ENCODE peak calls at places on chromosomes 3 and 15, in ten cellular contexts. One of them, this sample, is unnamed.
A peak's percentile ranks its signal among the peaks of the same experiment; 100 is the strongest.

GRCh38 chr3:42014443-42014945 is 52.6 kb upstream of the ULK4 start:
- DNase-seq in cardiac septum: no peak
- DNase-seq in NCI-H187: no peak
- DNase-seq in activated CD4-positive, alpha-beta T cell treated with anti-CD3 and anti-CD28 coated beads, Interleukin-2, amount 50 U/mL, for 24 hours: no peak
- DNase-seq in activated T-cell treated with anti-CD3 and anti-CD28 coated beads for 1 hour: no peak
- DNase-seq in stimulated activated CD4-positive, alpha-beta T cell treated with anti-CD3 and anti-CD28 coated beads, Interleukin-1b, Interleukin-23, amount 100 ng/mL, for 1 hour: no peak
- DNase-seq in Daoy: peak; percentile 24
- DNase-seq in upper lobe of right lung: no peak
- DNase-seq in type B pancreatic cell: no peak
- DNase-seq in ureter: no peak
- DNase-seq in this sample: no peak

GRCh38 chr15:98983333-98983732 is 24.3 kb downstream of the PGPEP1L start:
- DNase-seq in cardiac septum: no peak
- DNase-seq in NCI-H187: no peak
- DNase-seq in activated CD4-positive, alpha-beta T cell treated with anti-CD3 and anti-CD28 coated beads, Interleukin-2, amount 50 U/mL, for 24 hours: no peak
- DNase-seq in activated T-cell treated with anti-CD3 and anti-CD28 coated beads for 1 hour: no peak
- DNase-seq in stimulated activated CD4-positive, alpha-beta T cell treated with anti-CD3 and anti-CD28 coated beads, Interleukin-1b, Interleukin-23, amount 100 ng/mL, for 1 hour: no peak
- DNase-seq in Daoy: peak; percentile 78
- DNase-seq in upper lobe of right lung: no peak
- DNase-seq in type B pancreatic cell: no peak
- DNase-seq in ureter: no peak
- DNase-seq in this sample: no peak

GRCh38 chr3:113287818-113288648 is 76.7 kb downstream of the BOC start:
- DNase-seq in cardiac septum: no peak
- DNase-seq in NCI-H187: peak; percentile 40
- DNase-seq in activated CD4-positive, alpha-beta T cell treated with anti-CD3 and anti-CD28 coated beads, Interleukin-2, amount 50 U/mL, for 24 hours: peak; percentile 41
- DNase-seq in activated T-cell treated with anti-CD3 and anti-CD28 coated beads for 1 hour: peak; percentile 38
- DNase-seq in stimulated activated CD4-positive, alpha-beta T cell treated with anti-CD3 and anti-CD28 coated beads, Interleukin-1b, Interleukin-23, amount 100 ng/mL, for 1 hour: peak; percentile 28
- DNase-seq in Daoy: peak; percentile 67
- DNase-seq in upper lobe of right lung: no peak
- DNase-seq in type B pancreatic cell: no peak
- DNase-seq in ureter: no peak
- DNase-seq in this sample: no peak

GRCh38 chr3:98331329-98331728 is 22.3 kb upstream of the OR5K4 start:
- DNase-seq in cardiac septum: no peak
- DNase-seq in NCI-H187: no peak
- DNase-seq in activated CD4-positive, alpha-beta T cell treated with anti-CD3 and anti-CD28 coated beads, Interleukin-2, amount 50 U/mL, for 24 hours: no peak
- DNase-seq in activated T-cell treated with anti-CD3 and anti-CD28 coated beads for 1 hour: no peak
- DNase-seq in stimulated activated CD4-positive, alpha-beta T cell treated with anti-CD3 and anti-CD28 coated beads, Interleukin-1b, Interleukin-23, amount 100 ng/mL, for 1 hour: no peak
- DNase-seq in Daoy: no peak
- DNase-seq in upper lobe of right lung: no peak
- DNase-seq in type B pancreatic cell: no peak
- DNase-seq in ureter: no peak
- DNase-seq in this sample: no peak

GRCh38 chr3:193509103-193509965 is 45.4 kb downstream of the ATP13A4 start:
- DNase-seq in cardiac septum: no peak
- DNase-seq in NCI-H187: no peak
- DNase-seq in activated CD4-positive, alpha-beta T cell treated with anti-CD3 and anti-CD28 coated beads, Interleukin-2, amount 50 U/mL, for 24 hours: no peak
- DNase-seq in activated T-cell treated with anti-CD3 and anti-CD28 coated beads for 1 hour: no peak
- DNase-seq in stimulated activated CD4-positive, alpha-beta T cell treated with anti-CD3 and anti-CD28 coated beads, Interleukin-1b, Interleukin-23, amount 100 ng/mL, for 1 hour: no peak
- DNase-seq in Daoy: no peak
- DNase-seq in upper lobe of right lung: no peak
- DNase-seq in type B pancreatic cell: no peak
- DNase-seq in ureter: no peak
- DNase-seq in this sample: no peak

GRCh38 chr3:171844873-171845272 is 1.7 kb downstream of the TMEM212 start:
- DNase-seq in cardiac septum: no peak
- DNase-seq in NCI-H187: no peak
- DNase-seq in activated CD4-positive, alpha-beta T cell treated with anti-CD3 and anti-CD28 coated beads, Interleukin-2, amount 50 U/mL, for 24 hours: no peak
- DNase-seq in activated T-cell treated with anti-CD3 and anti-CD28 coated beads for 1 hour: no peak
- DNase-seq in stimulated activated CD4-positive, alpha-beta T cell treated with anti-CD3 and anti-CD28 coated beads, Interleukin-1b, Interleukin-23, amount 100 ng/mL, for 1 hour: no peak
- DNase-seq in Daoy: no peak
- DNase-seq in upper lobe of right lung: no peak
- DNase-seq in type B pancreatic cell: no peak
- DNase-seq in ureter: no peak
- DNase-seq in this sample: no peak

GRCh38 chr3:14804835-14805780 is 13.7 kb upstream of the FGD5 start:
- DNase-seq in cardiac septum: peak; percentile 44
- DNase-seq in NCI-H187: no peak
- DNase-seq in activated CD4-positive, alpha-beta T cell treated with anti-CD3 and anti-CD28 coated beads, Interleukin-2, amount 50 U/mL, for 24 hours: no peak
- DNase-seq in activated T-cell treated with anti-CD3 and anti-CD28 coated beads for 1 hour: no peak
- DNase-seq in stimulated activated CD4-positive, alpha-beta T cell treated with anti-CD3 and anti-CD28 coated beads, Interleukin-1b, Interleukin-23, amount 100 ng/mL, for 1 hour: no peak
- DNase-seq in Daoy: peak; percentile 59
- DNase-seq in upper lobe of right lung: peak; percentile 52
- DNase-seq in type B pancreatic cell: no peak
- DNase-seq in ureter: no peak
- DNase-seq in this sample: no peak

GRCh38 chr3:117439812-117440211 is 730.2 kb downstream of the TUSC7 start:
- DNase-seq in cardiac septum: no peak
- DNase-seq in NCI-H187: no peak
- DNase-seq in activated CD4-positive, alpha-beta T cell treated with anti-CD3 and anti-CD28 coated beads, Interleukin-2, amount 50 U/mL, for 24 hours: no peak
- DNase-seq in activated T-cell treated with anti-CD3 and anti-CD28 coated beads for 1 hour: no peak
- DNase-seq in stimulated activated CD4-positive, alpha-beta T cell treated with anti-CD3 and anti-CD28 coated beads, Interleukin-1b, Interleukin-23, amount 100 ng/mL, for 1 hour: no peak
- DNase-seq in Daoy: no peak
- DNase-seq in upper lobe of right lung: no peak
- DNase-seq in type B pancreatic cell: no peak
- DNase-seq in ureter: no peak
- DNase-seq in this sample: no peak

GRCh38 chr3:148932976-148933375 is 58.4 kb upstream of the GYG1 start:
- DNase-seq in cardiac septum: no peak
- DNase-seq in NCI-H187: no peak
- DNase-seq in activated CD4-positive, alpha-beta T cell treated with anti-CD3 and anti-CD28 coated beads, Interleukin-2, amount 50 U/mL, for 24 hours: no peak
- DNase-seq in activated T-cell treated with anti-CD3 and anti-CD28 coated beads for 1 hour: no peak
- DNase-seq in stimulated activated CD4-positive, alpha-beta T cell treated with anti-CD3 and anti-CD28 coated beads, Interleukin-1b, Interleukin-23, amount 100 ng/mL, for 1 hour: no peak
- DNase-seq in Daoy: no peak
- DNase-seq in upper lobe of right lung: no peak
- DNase-seq in type B pancreatic cell: no peak
- DNase-seq in ureter: no peak
- DNase-seq in this sample: no peak

GRCh38 chr3:111690242-111690641 is 95.1 kb upstream of the ZBED2 start:
- DNase-seq in cardiac septum: no peak
- DNase-seq in NCI-H187: no peak
- DNase-seq in activated CD4-positive, alpha-beta T cell treated with anti-CD3 and anti-CD28 coated beads, Interleukin-2, amount 50 U/mL, for 24 hours: no peak
- DNase-seq in activated T-cell treated with anti-CD3 and anti-CD28 coated beads for 1 hour: no peak
- DNase-seq in stimulated activated CD4-positive, alpha-beta T cell treated with anti-CD3 and anti-CD28 coated beads, Interleukin-1b, Interleukin-23, amount 100 ng/mL, for 1 hour: no peak
- DNase-seq in Daoy: peak; percentile 71
- DNase-seq in upper lobe of right lung: no peak
- DNase-seq in type B pancreatic cell: no peak
- DNase-seq in ureter: no peak
- DNase-seq in this sample: no peak

GRCh38 chr3:38029400-38030125 is at the start of gene PLCD1:
- DNase-seq in cardiac septum: peak; percentile 84
- DNase-seq in NCI-H187: no peak
- DNase-seq in activated CD4-positive, alpha-beta T cell treated with anti-CD3 and anti-CD28 coated beads, Interleukin-2, amount 50 U/mL, for 24 hours: no peak
- DNase-seq in activated T-cell treated with anti-CD3 and anti-CD28 coated beads for 1 hour: peak; percentile 20
- DNase-seq in stimulated activated CD4-positive, alpha-beta T cell treated with anti-CD3 and anti-CD28 coated beads, Interleukin-1b, Interleukin-23, amount 100 ng/mL, for 1 hour: no peak
- DNase-seq in Daoy: peak; percentile 40
- DNase-seq in upper lobe of right lung: peak; percentile 92
- DNase-seq in type B pancreatic cell: no peak
- DNase-seq in ureter: peak; percentile 89
- DNase-seq in this sample: no peak

GRCh38 chr15:100879461-100880138 is at the start of gene ALDH1A3:
- DNase-seq in cardiac septum: no peak
- DNase-seq in NCI-H187: no peak
- DNase-seq in activated CD4-positive, alpha-beta T cell treated with anti-CD3 and anti-CD28 coated beads, Interleukin-2, amount 50 U/mL, for 24 hours: no peak
- DNase-seq in activated T-cell treated with anti-CD3 and anti-CD28 coated beads for 1 hour: no peak
- DNase-seq in stimulated activated CD4-positive, alpha-beta T cell treated with anti-CD3 and anti-CD28 coated beads, Interleukin-1b, Interleukin-23, amount 100 ng/mL, for 1 hour: no peak
- DNase-seq in Daoy: peak; percentile 84
- DNase-seq in upper lobe of right lung: no peak
- DNase-seq in type B pancreatic cell: no peak
- DNase-seq in ureter: no peak
- DNase-seq in this sample: no peak

GRCh38 chr15:100958326-100959065 is 39.3 kb downstream of the LRRK1 start:
- DNase-seq in cardiac septum: no peak
- DNase-seq in NCI-H187: no peak
- DNase-seq in activated CD4-positive, alpha-beta T cell treated with anti-CD3 and anti-CD28 coated beads, Interleukin-2, amount 50 U/mL, for 24 hours: no peak
- DNase-seq in activated T-cell treated with anti-CD3 and anti-CD28 coated beads for 1 hour: no peak
- DNase-seq in stimulated activated CD4-positive, alpha-beta T cell treated with anti-CD3 and anti-CD28 coated beads, Interleukin-1b, Interleukin-23, amount 100 ng/mL, for 1 hour: no peak
- DNase-seq in Daoy: peak; percentile 78
- DNase-seq in upper lobe of right lung: no peak
- DNase-seq in type B pancreatic cell: no peak
- DNase-seq in ureter: no peak
- DNase-seq in this sample: no peak

GRCh38 chr15:88375234-88375926 is 91.8 kb downstream of the MRPL46 start:
- DNase-seq in cardiac septum: no peak
- DNase-seq in NCI-H187: no peak
- DNase-seq in activated CD4-positive, alpha-beta T cell treated with anti-CD3 and anti-CD28 coated beads, Interleukin-2, amount 50 U/mL, for 24 hours: no peak
- DNase-seq in activated T-cell treated with anti-CD3 and anti-CD28 coated beads for 1 hour: no peak
- DNase-seq in stimulated activated CD4-positive, alpha-beta T cell treated with anti-CD3 and anti-CD28 coated beads, Interleukin-1b, Interleukin-23, amount 100 ng/mL, for 1 hour: no peak
- DNase-seq in Daoy: peak; percentile 9
- DNase-seq in upper lobe of right lung: no peak
- DNase-seq in type B pancreatic cell: no peak
- DNase-seq in ureter: no peak
- DNase-seq in this sample: no peak

GRCh38 chr3:4928277-4928789 is 50.9 kb upstream of the BHLHE40 start:
- DNase-seq in cardiac septum: no peak
- DNase-seq in NCI-H187: no peak
- DNase-seq in activated CD4-positive, alpha-beta T cell treated with anti-CD3 and anti-CD28 coated beads, Interleukin-2, amount 50 U/mL, for 24 hours: no peak
- DNase-seq in activated T-cell treated with anti-CD3 and anti-CD28 coated beads for 1 hour: no peak
- DNase-seq in stimulated activated CD4-positive, alpha-beta T cell treated with anti-CD3 and anti-CD28 coated beads, Interleukin-1b, Interleukin-23, amount 100 ng/mL, for 1 hour: no peak
- DNase-seq in Daoy: no peak
- DNase-seq in upper lobe of right lung: no peak
- DNase-seq in type B pancreatic cell: no peak
- DNase-seq in ureter: no peak
- DNase-seq in this sample: no peak

GRCh38 chr3:150251654-150252053 is 156.4 kb upstream of the TSC22D2 start:
- DNase-seq in cardiac septum: no peak
- DNase-seq in NCI-H187: no peak
- DNase-seq in activated CD4-positive, alpha-beta T cell treated with anti-CD3 and anti-CD28 coated beads, Interleukin-2, amount 50 U/mL, for 24 hours: no peak
- DNase-seq in activated T-cell treated with anti-CD3 and anti-CD28 coated beads for 1 hour: no peak
- DNase-seq in stimulated activated CD4-positive, alpha-beta T cell treated with anti-CD3 and anti-CD28 coated beads, Interleukin-1b, Interleukin-23, amount 100 ng/mL, for 1 hour: no peak
- DNase-seq in Daoy: peak; percentile 42
- DNase-seq in upper lobe of right lung: no peak
- DNase-seq in type B pancreatic cell: no peak
- DNase-seq in ureter: no peak
- DNase-seq in this sample: no peak

GRCh38 chr15:40776537-40777141 is 6.9 kb downstream of the C15orf62 start:
- DNase-seq in cardiac septum: no peak
- DNase-seq in NCI-H187: no peak
- DNase-seq in activated CD4-positive, alpha-beta T cell treated with anti-CD3 and anti-CD28 coated beads, Interleukin-2, amount 50 U/mL, for 24 hours: no peak
- DNase-seq in activated T-cell treated with anti-CD3 and anti-CD28 coated beads for 1 hour: no peak
- DNase-seq in stimulated activated CD4-positive, alpha-beta T cell treated with anti-CD3 and anti-CD28 coated beads, Interleukin-1b, Interleukin-23, amount 100 ng/mL, for 1 hour: no peak
- DNase-seq in Daoy: peak; percentile 88
- DNase-seq in upper lobe of right lung: peak; percentile 86
- DNase-seq in type B pancreatic cell: no peak
- DNase-seq in ureter: peak; percentile 74
- DNase-seq in this sample: no peak

GRCh38 chr3:32395451-32395970 is 3.9 kb downstream of the CMTM7 start:
- DNase-seq in cardiac septum: no peak
- DNase-seq in NCI-H187: no peak
- DNase-seq in activated CD4-positive, alpha-beta T cell treated with anti-CD3 and anti-CD28 coated beads, Interleukin-2, amount 50 U/mL, for 24 hours: no peak
- DNase-seq in activated T-cell treated with anti-CD3 and anti-CD28 coated beads for 1 hour: no peak
- DNase-seq in stimulated activated CD4-positive, alpha-beta T cell treated with anti-CD3 and anti-CD28 coated beads, Interleukin-1b, Interleukin-23, amount 100 ng/mL, for 1 hour: no peak
- DNase-seq in Daoy: no peak
- DNase-seq in upper lobe of right lung: no peak
- DNase-seq in type B pancreatic cell: no peak
- DNase-seq in ureter: no peak
- DNase-seq in this sample: no peak

GRCh38 chr15:75731248-75732100 is 18.8 kb upstream of the CSPG4 start:
- DNase-seq in cardiac septum: no peak
- DNase-seq in NCI-H187: no peak
- DNase-seq in activated CD4-positive, alpha-beta T cell treated with anti-CD3 and anti-CD28 coated beads, Interleukin-2, amount 50 U/mL, for 24 hours: no peak
- DNase-seq in activated T-cell treated with anti-CD3 and anti-CD28 coated beads for 1 hour: no peak
- DNase-seq in stimulated activated CD4-positive, alpha-beta T cell treated with anti-CD3 and anti-CD28 coated beads, Interleukin-1b, Interleukin-23, amount 100 ng/mL, for 1 hour: no peak
- DNase-seq in Daoy: peak; percentile 32
- DNase-seq in upper lobe of right lung: peak; percentile 73
- DNase-seq in type B pancreatic cell: no peak
- DNase-seq in ureter: no peak
- DNase-seq in this sample: no peak

GRCh38 chr3:134008630-134009156 is 21.0 kb downstream of the SLCO2A1 start:
- DNase-seq in cardiac septum: no peak
- DNase-seq in NCI-H187: no peak
- DNase-seq in activated CD4-positive, alpha-beta T cell treated with anti-CD3 and anti-CD28 coated beads, Interleukin-2, amount 50 U/mL, for 24 hours: no peak
- DNase-seq in activated T-cell treated with anti-CD3 and anti-CD28 coated beads for 1 hour: no peak
- DNase-seq in stimulated activated CD4-positive, alpha-beta T cell treated with anti-CD3 and anti-CD28 coated beads, Interleukin-1b, Interleukin-23, amount 100 ng/mL, for 1 hour: no peak
- DNase-seq in Daoy: peak; percentile 99
- DNase-seq in upper lobe of right lung: no peak
- DNase-seq in type B pancreatic cell: no peak
- DNase-seq in ureter: no peak
- DNase-seq in this sample: no peak

GRCh38 chr15:101320501-101321052 is 25.5 kb upstream of the SNRPA1 start:
- DNase-seq in cardiac septum: no peak
- DNase-seq in NCI-H187: no peak
- DNase-seq in activated CD4-positive, alpha-beta T cell treated with anti-CD3 and anti-CD28 coated beads, Interleukin-2, amount 50 U/mL, for 24 hours: peak; percentile 47
- DNase-seq in activated T-cell treated with anti-CD3 and anti-CD28 coated beads for 1 hour: peak; percentile 30
- DNase-seq in stimulated activated CD4-positive, alpha-beta T cell treated with anti-CD3 and anti-CD28 coated beads, Interleukin-1b, Interleukin-23, amount 100 ng/mL, for 1 hour: no peak
- DNase-seq in Daoy: peak; percentile 81
- DNase-seq in upper lobe of right lung: peak; percentile 86
- DNase-seq in type B pancreatic cell: no peak
- DNase-seq in ureter: peak; percentile 49
- DNase-seq in this sample: no peak

GRCh38 chr3:32814371-32814770 is 3.4 kb upstream of the TRIM71 start:
- DNase-seq in cardiac septum: no peak
- DNase-seq in NCI-H187: no peak
- DNase-seq in activated CD4-positive, alpha-beta T cell treated with anti-CD3 and anti-CD28 coated beads, Interleukin-2, amount 50 U/mL, for 24 hours: no peak
- DNase-seq in activated T-cell treated with anti-CD3 and anti-CD28 coated beads for 1 hour: no peak
- DNase-seq in stimulated activated CD4-positive, alpha-beta T cell treated with anti-CD3 and anti-CD28 coated beads, Interleukin-1b, Interleukin-23, amount 100 ng/mL, for 1 hour: no peak
- DNase-seq in Daoy: no peak
- DNase-seq in upper lobe of right lung: no peak
- DNase-seq in type B pancreatic cell: no peak
- DNase-seq in ureter: no peak
- DNase-seq in this sample: no peak

GRCh38 chr3:42742688-42743087 is 30.4 kb downstream of the CCDC13 start:
- DNase-seq in cardiac septum: no peak
- DNase-seq in NCI-H187: no peak
- DNase-seq in activated CD4-positive, alpha-beta T cell treated with anti-CD3 and anti-CD28 coated beads, Interleukin-2, amount 50 U/mL, for 24 hours: no peak
- DNase-seq in activated T-cell treated with anti-CD3 and anti-CD28 coated beads for 1 hour: no peak
- DNase-seq in stimulated activated CD4-positive, alpha-beta T cell treated with anti-CD3 and anti-CD28 coated beads, Interleukin-1b, Interleukin-23, amount 100 ng/mL, for 1 hour: no peak
- DNase-seq in Daoy: no peak
- DNase-seq in upper lobe of right lung: no peak
- DNase-seq in type B pancreatic cell: peak; percentile 48
- DNase-seq in ureter: no peak
- DNase-seq in this sample: no peak

GRCh38 chr15:47663106-47663505 is 54.2 kb upstream of the SEMA6D start:
- DNase-seq in cardiac septum: no peak
- DNase-seq in NCI-H187: no peak
- DNase-seq in activated CD4-positive, alpha-beta T cell treated with anti-CD3 and anti-CD28 coated beads, Interleukin-2, amount 50 U/mL, for 24 hours: no peak
- DNase-seq in activated T-cell treated with anti-CD3 and anti-CD28 coated beads for 1 hour: no peak
- DNase-seq in stimulated activated CD4-positive, alpha-beta T cell treated with anti-CD3 and anti-CD28 coated beads, Interleukin-1b, Interleukin-23, amount 100 ng/mL, for 1 hour: no peak
- DNase-seq in Daoy: no peak
- DNase-seq in upper lobe of right lung: no peak
- DNase-seq in type B pancreatic cell: no peak
- DNase-seq in ureter: no peak
- DNase-seq in this sample: no peak

GRCh38 chr3:191282262-191283215 is 46.7 kb upstream of the CCDC50 start:
- DNase-seq in cardiac septum: no peak
- DNase-seq in NCI-H187: no peak
- DNase-seq in activated CD4-positive, alpha-beta T cell treated with anti-CD3 and anti-CD28 coated beads, Interleukin-2, amount 50 U/mL, for 24 hours: no peak
- DNase-seq in activated T-cell treated with anti-CD3 and anti-CD28 coated beads for 1 hour: no peak
- DNase-seq in stimulated activated CD4-positive, alpha-beta T cell treated with anti-CD3 and anti-CD28 coated beads, Interleukin-1b, Interleukin-23, amount 100 ng/mL, for 1 hour: no peak
- DNase-seq in Daoy: no peak
- DNase-seq in upper lobe of right lung: no peak
- DNase-seq in type B pancreatic cell: no peak
- DNase-seq in ureter: no peak
- DNase-seq in this sample: no peak

GRCh38 chr15:92898988-92899909 is 875 bp upstream of the CHD2 start:
- DNase-seq in cardiac septum: no peak
- DNase-seq in NCI-H187: no peak
- DNase-seq in activated CD4-positive, alpha-beta T cell treated with anti-CD3 and anti-CD28 coated beads, Interleukin-2, amount 50 U/mL, for 24 hours: no peak
- DNase-seq in activated T-cell treated with anti-CD3 and anti-CD28 coated beads for 1 hour: no peak
- DNase-seq in stimulated activated CD4-positive, alpha-beta T cell treated with anti-CD3 and anti-CD28 coated beads, Interleukin-1b, Interleukin-23, amount 100 ng/mL, for 1 hour: no peak
- DNase-seq in Daoy: no peak
- DNase-seq in upper lobe of right lung: no peak
- DNase-seq in type B pancreatic cell: no peak
- DNase-seq in ureter: no peak
- DNase-seq in this sample: no peak

GRCh38 chr3:43231276-43232000 is 54.9 kb upstream of the SNRK start:
- DNase-seq in cardiac septum: no peak
- DNase-seq in NCI-H187: no peak
- DNase-seq in activated CD4-positive, alpha-beta T cell treated with anti-CD3 and anti-CD28 coated beads, Interleukin-2, amount 50 U/mL, for 24 hours: no peak
- DNase-seq in activated T-cell treated with anti-CD3 and anti-CD28 coated beads for 1 hour: no peak
- DNase-seq in stimulated activated CD4-positive, alpha-beta T cell treated with anti-CD3 and anti-CD28 coated beads, Interleukin-1b, Interleukin-23, amount 100 ng/mL, for 1 hour: no peak
- DNase-seq in Daoy: no peak
- DNase-seq in upper lobe of right lung: no peak
- DNase-seq in type B pancreatic cell: no peak
- DNase-seq in ureter: no peak
- DNase-seq in this sample: no peak

GRCh38 chr3:22296641-22297040 is 545.6 kb upstream of the ZNF385D start:
- DNase-seq in cardiac septum: no peak
- DNase-seq in NCI-H187: no peak
- DNase-seq in activated CD4-positive, alpha-beta T cell treated with anti-CD3 and anti-CD28 coated beads, Interleukin-2, amount 50 U/mL, for 24 hours: no peak
- DNase-seq in activated T-cell treated with anti-CD3 and anti-CD28 coated beads for 1 hour: no peak
- DNase-seq in stimulated activated CD4-positive, alpha-beta T cell treated with anti-CD3 and anti-CD28 coated beads, Interleukin-1b, Interleukin-23, amount 100 ng/mL, for 1 hour: no peak
- DNase-seq in Daoy: no peak
- DNase-seq in upper lobe of right lung: no peak
- DNase-seq in type B pancreatic cell: no peak
- DNase-seq in ureter: no peak
- DNase-seq in this sample: no peak